ENCODE peak calls at places on chromosomes 13 and 19, in nine cellular contexts. V, N, T, Q, Z, Y, S, J and K are unnamed samples.

GRCh38 chr19:29678484-29679106 is 13.3 kb downstream of the PLEKHF1 start:
- DNase-seq in V (no peak), N (no peak), T (no peak), Q (no peak), Z (no peak), Y (no peak), S (peak; percentile 20), J (no peak), K (no peak)

GRCh38 chr19:38989066-38989605 is 13.6 kb upstream of the FBXO17 start:
- DNase-seq in V (no peak), N (no peak), T (no peak), Q (no peak), Z (no peak), Y (no peak), S (peak; percentile 27), J (peak; percentile 73), K (peak; percentile 71)

GRCh38 chr13:98549006-98549727 is 27.7 kb downstream of the STK24 start:
- DNase-seq in V (no peak), N (no peak), T (no peak), Q (peak; percentile 82), Z (no peak), Y (peak; percentile 71), S (peak; percentile 94), J (no peak), K (peak; percentile 24)

GRCh38 chr19:8935460-8935859 is 74.7 kb downstream of the MUC16 start:
- DNase-seq in V (no peak), N (no peak), T (no peak), Q (no peak), Z (no peak), Y (peak; percentile 4), S (no peak), J (no peak), K (peak; percentile 36)

GRCh38 chr19:2043864-2044708 is 7.0 kb downstream of the MKNK2 start:
- DNase-seq in V (no peak), N (no peak), T (no peak), Q (no peak), Z (no peak), Y (no peak), S (no peak), J (no peak), K (no peak)

GRCh38 chr19:43589680-43590079 is 6.3 kb downstream of the IRGQ start:
- DNase-seq in V (no peak), N (no peak), T (no peak), Q (no peak), Z (no peak), Y (no peak), S (no peak), J (no peak), K (no peak)

GRCh38 chr19:6161271-6161850 is 25.9 kb downstream of the ACSBG2 start:
- DNase-seq in V (no peak), N (no peak), T (no peak), Q (no peak), Z (no peak), Y (no peak), S (peak; percentile 14), J (no peak), K (peak; percentile 32)

GRCh38 chr19:38793186-38793585 is 4.2 kb downstream of the LGALS7B start:
- DNase-seq in V (no peak), N (no peak), T (no peak), Q (no peak), Z (no peak), Y (peak; percentile 24), S (peak; percentile 16), J (no peak), K (peak; percentile 47)

GRCh38 chr19:32497386-32497785 is 83.6 kb upstream of the PDCD5 start:
- DNase-seq in V (no peak), N (no peak), T (no peak), Q (no peak), Z (no peak), Y (no peak), S (no peak), J (no peak), K (no peak)

GRCh38 chr13:80400834-80401450 is 60.0 kb upstream of the SPRY2 start:
- DNase-seq in V (no peak), N (no peak), T (no peak), Q (no peak), Z (no peak), Y (no peak), S (no peak), J (no peak), K (no peak)

GRCh38 chr19:55418185-55418584 is 10.6 kb upstream of the UBE2S start:
- DNase-seq in V (no peak), N (peak; percentile 46), T (peak; percentile 57), Q (peak; percentile 85), Z (peak; percentile 45), Y (peak; percentile 80), S (peak; percentile 95), J (no peak), K (peak; percentile 90)

GRCh38 chr13:26423634-26424033 is 133.8 kb upstream of the WASF3 start:
- DNase-seq in V (no peak), N (no peak), T (no peak), Q (no peak), Z (no peak), Y (no peak), S (peak; percentile 27), J (no peak), K (no peak)

GRCh38 chr19:30340724-30341595 is 31.2 kb upstream of the ZNF536 start:
- DNase-seq in V (no peak), N (no peak), T (peak; percentile 2), Q (no peak), Z (no peak), Y (no peak), S (peak; percentile 4), J (no peak), K (no peak)

GRCh38 chr19:47209323-47210179 is 21.4 kb downstream of the BBC3 start:
- DNase-seq in V (no peak), N (no peak), T (no peak), Q (no peak), Z (no peak), Y (no peak), S (no peak), J (no peak), K (no peak)

GRCh38 chr13:32309812-32310706 is 5.1 kb downstream of the ZAR1L start:
- DNase-seq in V (no peak), N (no peak), T (no peak), Q (peak; percentile 38), Z (no peak), Y (peak; percentile 43), S (peak; percentile 73), J (no peak), K (peak; percentile 44)

GRCh38 chr19:43755256-43755801 is 567 bp upstream of the SMG9 start:
- DNase-seq in V (peak; percentile 58), N (peak; percentile 77), T (peak; percentile 86), Q (peak; percentile 68), Z (peak; percentile 68), Y (peak; percentile 42), S (peak; percentile 67), J (peak; percentile 84), K (peak; percentile 59)

GRCh38 chr13:42991892-42992584 is at the start of gene EPSTI1:
- DNase-seq in V (peak; percentile 66), N (no peak), T (peak; percentile 75), Q (peak; percentile 67), Z (peak; percentile 77), Y (peak; percentile 85), S (peak; percentile 84), J (no peak), K (peak; percentile 44)

GRCh38 chr13:110400786-110401533 is 93.9 kb downstream of the COL4A2 start:
- DNase-seq in V (no peak), N (no peak), T (no peak), Q (no peak), Z (no peak), Y (no peak), S (peak; percentile 92), J (no peak), K (no peak)

GRCh38 chr19:2083174-2083854 is 12.8 kb downstream of the MOB3A start:
- DNase-seq in V (peak; percentile 50), N (no peak), T (no peak), Q (no peak), Z (peak; percentile 63), Y (no peak), S (no peak), J (no peak), K (no peak)

GRCh38 chr19:47247308-47247990 is 8.9 kb upstream of the CCDC9 start:
- DNase-seq in V (peak; percentile 56), N (peak; percentile 27), T (peak; percentile 85), Q (peak; percentile 72), Z (peak; percentile 73), Y (peak; percentile 74), S (peak; percentile 81), J (no peak), K (peak; percentile 27)

GRCh38 chr13:24459234-24459633 is 53.3 kb downstream of the PARP4 start:
- DNase-seq in V (no peak), N (no peak), T (no peak), Q (peak; percentile 58), Z (no peak), Y (peak; percentile 48), S (peak; percentile 88), J (no peak), K (no peak)

GRCh38 chr13:44303681-44304432 is 69.8 kb upstream of the SERP2 start:
- DNase-seq in V (no peak), N (no peak), T (peak; percentile 26), Q (no peak), Z (no peak), Y (no peak), S (no peak), J (no peak), K (no peak)

GRCh38 chr19:18684642-18684993 is 1.1 kb downstream of the CRTC1 start:
- DNase-seq in V (no peak), N (no peak), T (no peak), Q (no peak), Z (no peak), Y (no peak), S (no peak), J (no peak), K (no peak)

GRCh38 chr19:38702278-38702677 is 42.0 kb downstream of the CAPN12 start:
- DNase-seq in V (no peak), N (no peak), T (no peak), Q (no peak), Z (no peak), Y (no peak), S (no peak), J (no peak), K (no peak)